ENCODE peak calls at places on chromosomes 1 and 21, in seven cellular contexts. R, T, K, F, S, G and L are unnamed samples.
A peak's percentile ranks its signal among the peaks of the same experiment; 100 is the strongest.

GRCh38 chr1:203096566-203096965 is 10.8 kb upstream of the MYOG start:
- DNase-seq in K (no peak), T (no peak), F (no peak), G (no peak), S (no peak), R (no peak), L (no peak)

GRCh38 chr21:28298251-28298672 is 694.4 kb downstream of the LTN1 start:
- DNase-seq in G (no peak), R (no peak), T (no peak), F (no peak), S (no peak), K (no peak), L (no peak)

GRCh38 chr1:91781371-91781825 is 104.6 kb downstream of the TGFBR3 start:
- DNase-seq in R (no peak), G (no peak), F (no peak), T (no peak), S (no peak), K (no peak), L (no peak)

GRCh38 chr1:158117854-158118691 is 62.6 kb upstream of the CD1D start:
- DNase-seq in T (peak; percentile 32), F (peak; percentile 87), K (peak; percentile 34), S (no peak), G (peak; percentile 28), R (peak; percentile 47), L (peak; percentile 74)

GRCh38 chr1:45583264-45583665 is 576 bp upstream of the NASP start:
- DNase-seq in S (peak; percentile 98), R (peak; percentile 95), F (peak; percentile 90), K (peak; percentile 98), G (peak; percentile 95), T (peak; percentile 95), L (peak; percentile 85)

GRCh38 chr1:33281554-33282303 is 25.4 kb downstream of the ZNF362 start:
- DNase-seq in K (no peak), T (no peak), F (no peak), G (no peak), R (no peak), S (no peak), L (no peak)

GRCh38 chr21:43740497-43741156 is 21.7 kb downstream of the PDXK start:
- DNase-seq in G (no peak), S (no peak), K (no peak), R (peak; percentile 89), F (peak; percentile 69), T (no peak), L (peak; percentile 74)

GRCh38 chr21:45982758-45983731 is 1.5 kb downstream of the COL6A1 start:
- DNase-seq in K (no peak), F (peak; percentile 55), T (no peak), R (peak; percentile 41), G (no peak), S (no peak), L (no peak)

GRCh38 chr1:92623187-92623778 is 136.6 kb upstream of the GFI1 start:
- DNase-seq in R (peak; percentile 27), S (no peak), K (no peak), T (peak; percentile 1), G (peak; percentile 10), F (no peak), L (no peak)

GRCh38 chr1:90402893-90403849 is 313.9 kb downstream of the BARHL2 start:
- DNase-seq in T (peak; percentile 94), S (no peak), G (peak; percentile 89), K (no peak), F (no peak), R (peak; percentile 0), L (peak; percentile 60)

GRCh38 chr21:44046734-44047133 is 34.6 kb downstream of the TRAPPC10 start:
- DNase-seq in S (no peak), T (no peak), G (no peak), R (no peak), F (no peak), K (no peak), L (no peak)

GRCh38 chr1:230140221-230141001 is 73.4 kb downstream of the GALNT2 start:
- DNase-seq in R (no peak), T (no peak), G (no peak), S (no peak), K (no peak), F (no peak), L (no peak)

GRCh38 chr1:181398544-181398943 is 84.8 kb upstream of the CACNA1E start:
- DNase-seq in K (no peak), T (no peak), S (peak; percentile 59), F (no peak), G (no peak), R (no peak), L (no peak)

GRCh38 chr1:223429313-223429731 is 36.1 kb downstream of the CCDC185 start:
- DNase-seq in F (no peak), G (no peak), R (no peak), K (no peak), T (no peak), S (no peak), L (no peak)

GRCh38 chr1:3865606-3866160 is 8.4 kb downstream of the DFFB start:
- DNase-seq in R (no peak), T (no peak), G (no peak), F (no peak), K (no peak), S (no peak), L (no peak)

GRCh38 chr1:161114556-161114955 is 3.3 kb downstream of the PFDN2 start:
- DNase-seq in R (no peak), T (no peak), S (no peak), G (no peak), F (no peak), K (no peak), L (no peak)

DNA sequence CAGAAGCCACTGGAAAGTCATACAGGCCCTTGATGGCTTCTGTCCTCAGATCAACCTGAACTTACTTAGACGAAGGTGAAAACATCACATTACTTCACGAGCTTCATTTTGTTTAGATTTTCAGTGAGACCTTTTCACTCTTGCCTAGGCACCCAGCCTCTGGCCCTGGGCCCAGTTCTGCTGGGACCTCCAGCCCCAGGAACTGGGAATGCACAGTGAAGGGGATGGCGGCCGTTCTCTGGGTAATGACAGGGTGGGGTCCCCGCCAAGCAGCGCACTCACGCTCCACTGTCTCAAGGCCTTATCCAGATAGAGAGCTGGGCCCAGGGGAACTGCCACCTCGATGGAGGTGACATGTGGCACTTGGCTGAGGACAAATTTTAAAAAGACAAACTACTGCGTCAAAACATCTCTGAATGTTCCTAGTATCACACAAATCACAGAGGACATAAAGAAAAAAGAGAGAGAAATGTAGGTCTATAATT is 54.8 kb downstream of the NPHP4 start:
- DNase-seq in G (no peak), K (no peak), R (no peak), S (no peak), T (no peak), F (peak; percentile 10), L (no peak)
- TF ChIP-seq JUND in G (no peak), K (no peak), R (no peak), S (no peak), T (no peak), F (no peak), L (no peak)

GRCh38 chr1:171545523-171545922 is 60.2 kb downstream of the PRRC2C start:
- DNase-seq in T (no peak), F (no peak), K (no peak), G (no peak), S (no peak), R (no peak), L (no peak)

DNA sequence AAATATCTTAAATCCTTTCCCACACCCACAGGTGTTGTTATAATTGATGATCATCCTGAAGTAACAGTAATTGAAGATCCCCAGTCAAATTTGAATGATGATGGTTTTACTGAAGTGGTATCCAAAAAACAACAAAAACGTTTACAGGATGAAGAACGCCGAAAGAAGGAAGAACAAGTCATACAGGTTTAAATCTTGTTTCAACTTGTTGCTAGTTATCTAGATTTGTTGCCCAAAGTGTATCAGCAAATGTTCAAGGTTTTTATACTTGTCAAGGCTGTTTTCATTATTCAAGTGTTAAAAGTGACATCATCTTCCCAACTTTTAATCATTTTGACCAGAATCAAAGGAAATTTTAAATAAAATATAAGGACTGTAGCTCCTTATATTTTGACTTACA is 64.7 kb downstream of the PRRC2C start:
- DNase-seq in T (no peak), F (no peak), R (no peak), S (no peak), G (no peak), K (no peak), L (no peak)
- TF ChIP-seq JUND in T (no peak), F (no peak), R (no peak), S (no peak), G (no peak), K (no peak), L (no peak)

GRCh38 chr1:245700631-245701030 is 545.8 kb downstream of the KIF26B start:
- DNase-seq in R (no peak), T (no peak), F (no peak), G (no peak), K (no peak), S (no peak), L (no peak)

GRCh38 chr1:245698116-245698515 is 543.3 kb downstream of the KIF26B start:
- DNase-seq in K (no peak), S (no peak), T (no peak), G (no peak), F (no peak), R (no peak), L (no peak)

GRCh38 chr1:245702346-245702745 is 547.6 kb downstream of the KIF26B start:
- DNase-seq in F (no peak), R (no peak), G (no peak), S (no peak), T (no peak), K (no peak), L (no peak)

GRCh38 chr1:245701631-245702030 is 546.8 kb downstream of the KIF26B start:
- DNase-seq in K (no peak), G (no peak), S (no peak), R (no peak), T (no peak), F (no peak), L (no peak)

DNA sequence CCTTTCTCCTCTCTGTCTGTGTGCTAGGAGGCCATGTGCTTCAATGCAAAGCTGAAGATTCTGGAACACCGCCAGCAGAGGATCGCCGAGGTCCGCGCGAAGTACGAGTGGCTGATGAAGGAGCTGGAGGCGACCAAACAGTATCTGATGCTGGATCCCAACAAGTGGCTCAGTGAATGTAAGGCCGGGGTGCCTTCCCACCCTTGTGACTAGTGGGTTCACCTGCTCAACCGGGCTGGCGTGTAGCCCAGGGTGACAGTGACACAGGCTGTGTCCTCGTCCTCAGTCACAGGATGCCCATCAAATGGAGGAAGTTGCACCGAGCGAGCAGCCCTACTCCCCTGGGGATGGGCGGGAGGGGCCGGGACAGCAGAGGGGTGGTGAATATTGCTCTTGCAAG is 544.1 kb downstream of the KIF26B start:
- DNase-seq in T (no peak), G (no peak), S (no peak), K (no peak), F (no peak), R (no peak), L (no peak)
- TF ChIP-seq JUND in T (no peak), G (no peak), S (no peak), K (no peak), F (no peak), R (no peak), L (no peak)

GRCh38 chr1:7954683-7955082 is 6.8 kb upstream of the PARK7 start:
- DNase-seq in T (no peak), G (no peak), K (no peak), R (no peak), F (no peak), S (no peak), L (no peak)

GRCh38 chr1:7948950-7949349 is 8.3 kb upstream of the TNFRSF9 start:
- DNase-seq in G (no peak), S (no peak), K (no peak), T (no peak), F (no peak), R (no peak), L (no peak)

GRCh38 chr1:7956218-7957032 is 5.1 kb upstream of the PARK7 start:
- DNase-seq in S (no peak), G (no peak), K (no peak), F (no peak), R (no peak), T (no peak), L (no peak)

GRCh38 chr1:7953850-7954609 is 7.5 kb upstream of the PARK7 start:
- DNase-seq in G (peak; percentile 82), F (peak; percentile 83), T (peak; percentile 86), K (peak; percentile 92), R (peak; percentile 96), S (peak; percentile 85), L (no peak)
- TF ChIP-seq JUND in G (peak; percentile 38), F (no peak), T (no peak), K (peak; percentile 39), R (no peak), S (no peak), L (no peak)